ENCODE peak calls at places on chromosomes 7 and 10, in five cellular contexts. I is tibial nerve, U is NB4, F is bronchial epithelial cell, H is AG10803. T is an unnamed sample.

GRCh38 chr7:69858471-69858870 is 260.2 kb downstream of the AUTS2 start:
- DNase-seq in I (no peak), U (no peak), F (no peak), H (no peak), T (no peak)

GRCh38 chr10:77872151-77872946 is 54.2 kb downstream of the DLG5 start:
- DNase-seq in I (no peak), U (peak; percentile 19), F (no peak), H (peak; percentile 77), T (no peak)

GRCh38 chr7:137753067-137753466 is 93.7 kb downstream of the DGKI start:
- DNase-seq in I (no peak), U (no peak), F (no peak), H (no peak), T (no peak)

GRCh38 chr7:38248069-38248567 is 25.3 kb downstream of the TARP start:
- DNase-seq in I (no peak), U (no peak), F (no peak), H (no peak), T (no peak)

GRCh38 chr10:68327889-68328786 is 3.7 kb upstream of the HNRNPH3 start:
- DNase-seq in I (peak; percentile 61), U (peak; percentile 88), F (peak; percentile 57), H (peak; percentile 84), T (peak; percentile 33)

GRCh38 chr10:102791754-102792153 is 45.5 kb downstream of the CYP17A1 start:
- DNase-seq in I (no peak), U (no peak), F (no peak), H (peak; percentile 75), T (no peak)

GRCh38 chr7:76428868-76429805 is 4.4 kb downstream of the ZP3 start:
- DNase-seq in I (no peak), U (peak; percentile 86), F (peak; percentile 37), H (peak; percentile 55), T (no peak)

GRCh38 chr7:63024446-63024845 is 974.2 kb upstream of the ZNF722 start:
- DNase-seq in I (no peak), U (no peak), F (no peak), H (no peak), T (no peak)

GRCh38 chr7:53302511-53303246 is 267.2 kb downstream of the POM121L12 start:
- DNase-seq in I (no peak), U (no peak), F (no peak), H (no peak), T (no peak)

GRCh38 chr7:127514499-127514898 is 70.9 kb downstream of the GCC1 start:
- DNase-seq in I (no peak), U (peak; percentile 54), F (peak; percentile 51), H (peak; percentile 53), T (peak; percentile 5)

GRCh38 chr10:74419491-74420466 is 268.8 kb downstream of the ADK start:
- DNase-seq in I (no peak), U (peak; percentile 39), F (peak; percentile 25), H (peak; percentile 22), T (no peak)

GRCh38 chr7:20395494-20395893 is 64.8 kb downstream of the ITGB8 start:
- DNase-seq in I (no peak), U (no peak), F (no peak), H (no peak), T (no peak)

GRCh38 chr7:79430391-79430790 is 23.1 kb downstream of the MAGI2 start:
- DNase-seq in I (no peak), U (no peak), F (no peak), H (no peak), T (no peak)

GRCh38 chr7:157272351-157273207 is 64.2 kb upstream of the DNAJB6 start:
- DNase-seq in I (no peak), U (no peak), F (no peak), H (no peak), T (no peak)

GRCh38 chr7:43385309-43385680 is 197.6 kb upstream of the STK17A start:
- DNase-seq in I (no peak), U (no peak), F (peak; percentile 91), H (no peak), T (no peak)

GRCh38 chr10:17348111-17349008 is 106.0 kb downstream of the ST8SIA6 start:
- DNase-seq in I (peak; percentile 10), U (no peak), F (peak; percentile 92), H (peak; percentile 84), T (peak; percentile 52)

GRCh38 chr7:134784251-134785049 is 5.0 kb downstream of the CALD1 start:
- DNase-seq in I (peak; percentile 18), U (no peak), F (no peak), H (no peak), T (no peak)

GRCh38 chr7:73707045-73707631 is 12.3 kb downstream of the STX1A start:
- DNase-seq in I (no peak), U (no peak), F (peak; percentile 52), H (no peak), T (no peak)

GRCh38 chr7:98191668-98192431 is 19.4 kb upstream of the BHLHA15 start:
- DNase-seq in I (no peak), U (no peak), F (no peak), H (no peak), T (no peak)

GRCh38 chr7:86644282-86645173 is 819 bp downstream of the GRM3 start:
- DNase-seq in I (no peak), U (no peak), F (no peak), H (no peak), T (no peak)

GRCh38 chr7:25849361-25850184 is 302.4 kb upstream of the NFE2L3 start:
- DNase-seq in I (peak; percentile 83), U (peak; percentile 78), F (peak; percentile 56), H (peak; percentile 80), T (no peak)

GRCh38 chr10:127649642-127650041 is 87.3 kb upstream of the FOXI2 start:
- DNase-seq in I (no peak), U (peak; percentile 37), F (peak; percentile 7), H (no peak), T (no peak)

GRCh38 chr7:159195926-159196325 is 51.3 kb upstream of the VIPR2 start:
- DNase-seq in I (no peak), U (peak; percentile 36), F (no peak), H (no peak), T (no peak)

GRCh38 chr7:64951250-64951848 is 39.5 kb downstream of the ZNF117 start:
- DNase-seq in I (peak; percentile 56), U (peak; percentile 70), F (peak; percentile 43), H (peak; percentile 44), T (peak; percentile 17)

DNA sequence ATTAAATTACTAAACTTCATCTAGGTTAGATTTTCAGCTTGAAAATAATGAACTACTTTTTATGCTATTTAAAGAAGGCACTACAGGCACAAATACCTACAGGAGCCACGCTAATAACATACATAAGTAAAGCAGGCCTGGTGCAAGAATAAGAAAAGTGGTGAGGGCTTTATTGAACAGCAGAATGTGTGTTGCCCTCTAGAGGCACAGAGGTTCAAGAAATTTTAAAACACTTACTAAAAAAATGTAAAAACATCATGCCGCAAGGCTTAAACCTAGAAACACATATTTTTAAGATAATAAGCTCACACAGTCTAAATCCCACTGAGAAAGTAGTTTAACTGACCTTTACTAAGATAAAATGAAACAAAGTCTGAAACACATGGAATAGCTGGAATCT is 20.3 kb downstream of the CACUL1 start:
- DNase-seq in I (no peak), U (no peak), F (no peak), H (peak; percentile 5), T (no peak)
- TF ChIP-seq CTCF in I (no peak), U (peak; percentile 28), F (peak; percentile 11), H (peak; percentile 38), T (peak; percentile 34)

GRCh38 chr7:153454283-153454682 is 597.9 kb upstream of the DPP6 start:
- DNase-seq in I (no peak), U (no peak), F (no peak), H (no peak), T (no peak)
- H3K4me3 ChIP-seq in I (no peak overlapping the region), U (no peak overlapping the region), F (no peak overlapping the region), H (no peak overlapping the region), T (no peak overlapping the region)

DNA sequence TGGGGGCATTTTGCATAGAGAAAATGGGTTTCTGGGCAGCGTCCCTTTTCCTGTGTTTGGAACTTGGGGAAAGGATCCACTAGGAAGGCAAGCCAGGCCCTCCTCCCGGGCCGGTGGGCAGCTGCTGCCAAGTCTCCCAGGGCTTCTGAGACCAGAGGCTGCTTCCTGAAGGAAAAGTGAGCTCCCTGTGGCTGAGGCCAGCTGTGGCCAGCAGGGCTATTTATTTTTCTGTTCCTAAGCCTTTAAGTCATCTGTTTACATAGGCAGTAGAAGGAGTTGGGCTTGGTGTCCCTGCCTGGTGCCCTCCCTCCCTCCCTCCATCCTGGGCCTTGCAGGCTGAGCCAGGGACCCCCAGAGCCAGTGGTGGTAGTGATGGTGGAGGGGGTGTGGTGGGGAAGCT is 70.5 kb upstream of the COL13A1 start:
- DNase-seq in I (no peak), U (no peak), F (no peak), H (peak; percentile 24), T (no peak)
- TF ChIP-seq CTCF in I (no peak), U (no peak), F (no peak), H (no peak), T (peak; percentile 10)

DNA sequence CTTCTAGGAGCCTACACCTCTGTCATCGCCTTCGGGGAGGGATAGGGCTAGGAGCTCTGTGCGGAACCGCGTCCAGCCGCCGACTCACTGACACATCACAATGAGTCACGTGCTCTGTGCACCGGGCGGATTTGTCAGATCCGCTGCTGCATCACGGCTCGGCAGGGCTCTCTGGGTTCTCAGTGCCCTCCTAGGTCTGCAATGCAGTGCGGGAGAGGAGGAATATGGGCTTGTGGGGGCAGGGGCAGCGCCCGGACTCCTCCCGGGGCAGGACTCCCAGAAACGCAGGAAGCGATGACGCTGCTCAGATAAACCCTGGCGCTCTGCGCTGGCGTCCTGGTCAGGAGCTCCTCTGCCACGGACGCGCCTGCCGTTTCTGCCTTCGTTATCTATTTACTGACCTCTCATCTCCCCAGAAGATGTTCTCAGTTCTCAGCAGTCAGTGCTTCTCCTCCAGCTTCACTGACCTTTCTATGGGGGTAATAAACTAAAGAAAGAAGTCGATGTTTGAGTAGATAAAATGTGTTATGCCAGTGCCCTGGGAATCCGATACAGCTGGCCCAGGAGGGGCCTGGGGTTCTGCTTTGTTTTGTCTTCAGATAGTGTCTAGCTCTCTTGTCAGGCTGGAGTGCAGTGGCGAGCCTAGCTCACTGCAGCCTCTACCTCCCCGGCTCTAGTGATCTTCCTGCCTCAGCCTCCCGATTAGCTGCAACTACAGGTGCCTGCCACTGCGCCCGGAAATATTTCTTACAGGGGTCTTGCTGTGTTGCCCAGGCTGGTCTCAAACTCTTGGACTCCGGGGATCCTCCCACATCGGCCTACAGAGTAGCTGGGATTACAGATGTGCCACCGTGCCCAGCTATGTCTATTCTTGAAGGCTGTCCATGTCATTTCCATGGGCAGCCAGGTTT is 22.8 kb upstream of the ITGB1 start:
- DNase-seq in I (peak; percentile 71), U (peak; percentile 95), F (peak; percentile 100), H (peak; percentile 99), T (peak; percentile 98)
- H3K4me3 ChIP-seq in I (peak overlapping the region; percentile 53), U (peak overlapping the region; percentile 63), F (peak overlapping the region; percentile 37), H (peak overlapping the region; percentile 57), T (peak overlapping the region; percentile 15)